ENCODE peak calls at places on chromosome 1, in nine cellular contexts. One of them, this sample, is unnamed.

GRCh38 chr1:201756411-201756810 is 72.5 kb upstream of the IPO9 start:
- DNase-seq in NCI-H510A treated with DMSO at 0.1 percent for 48 hours: no peak
- DNase-seq in caudate nucleus: no peak
- DNase-seq in activated T-cell treated with anti-CD3 and anti-CD28 coated beads, Interleukin-2, amount 50 U/mL, for 48 hours: no peak
- DNase-seq in stimulated activated CD8-positive, alpha-beta memory T cell treated with anti-CD3 and anti-CD28 coated beads, Interleukin-15, amount 100 ng/mL, for 4 hours: no peak
- DNase-seq in stimulated activated CD4-positive, alpha-beta T cell treated with anti-CD3 and anti-CD28 coated beads, Interleukin-2, amount 100 ng/mL, for 48 hours: no peak
- DNase-seq in activated T-helper 2 cell treated with anti-CD3 and anti-CD28 coated beads, Interferon-gamma antibody, Interleukin-2, Interleukin-4, amounts not matched to agents 10 μg/mL and 5 μg/mL and 100 μg/mL, durations not matched to agents 14 hours and 24 hours and 36 hours: no peak
- DNase-seq in germinal center: no peak
- DNase-seq in GM13976: no peak
- DNase-seq in this sample: no peak

GRCh38 chr1:198734323-198735008 is 95.6 kb downstream of the PTPRC start:
- DNase-seq in germinal center: no peak
- DNase-seq in stimulated activated CD8-positive, alpha-beta memory T cell treated with anti-CD3 and anti-CD28 coated beads, Interleukin-15, amount 100 ng/mL, for 4 hours: no peak
- DNase-seq in GM13976: no peak
- DNase-seq in NCI-H510A treated with DMSO at 0.1 percent for 48 hours: no peak
- DNase-seq in activated T-helper 2 cell treated with anti-CD3 and anti-CD28 coated beads, Interferon-gamma antibody, Interleukin-2, Interleukin-4, amounts not matched to agents 10 μg/mL and 5 μg/mL and 100 μg/mL, durations not matched to agents 14 hours and 24 hours and 36 hours: no peak
- DNase-seq in stimulated activated CD4-positive, alpha-beta T cell treated with anti-CD3 and anti-CD28 coated beads, Interleukin-2, amount 100 ng/mL, for 48 hours: no peak
- DNase-seq in activated T-cell treated with anti-CD3 and anti-CD28 coated beads, Interleukin-2, amount 50 U/mL, for 48 hours: no peak
- DNase-seq in caudate nucleus: no peak
- DNase-seq in this sample: no peak

GRCh38 chr1:159919236-159919865 is 6.0 kb downstream of the TAGLN2 start:
- DNase-seq in stimulated activated CD4-positive, alpha-beta T cell treated with anti-CD3 and anti-CD28 coated beads, Interleukin-2, amount 100 ng/mL, for 48 hours: no peak
- DNase-seq in activated T-cell treated with anti-CD3 and anti-CD28 coated beads, Interleukin-2, amount 50 U/mL, for 48 hours: no peak
- DNase-seq in caudate nucleus: no peak
- DNase-seq in activated T-helper 2 cell treated with anti-CD3 and anti-CD28 coated beads, Interferon-gamma antibody, Interleukin-2, Interleukin-4, amounts not matched to agents 10 μg/mL and 5 μg/mL and 100 μg/mL, durations not matched to agents 14 hours and 24 hours and 36 hours: no peak
- DNase-seq in stimulated activated CD8-positive, alpha-beta memory T cell treated with anti-CD3 and anti-CD28 coated beads, Interleukin-15, amount 100 ng/mL, for 4 hours: no peak
- DNase-seq in germinal center: no peak
- DNase-seq in NCI-H510A treated with DMSO at 0.1 percent for 48 hours: no peak
- DNase-seq in GM13976: no peak
- DNase-seq in this sample: no peak

GRCh38 chr1:102897537-102897936 is 210.8 kb downstream of the COL11A1 start:
- DNase-seq in caudate nucleus: no peak
- DNase-seq in GM13976: no peak
- DNase-seq in activated T-helper 2 cell treated with anti-CD3 and anti-CD28 coated beads, Interferon-gamma antibody, Interleukin-2, Interleukin-4, amounts not matched to agents 10 μg/mL and 5 μg/mL and 100 μg/mL, durations not matched to agents 14 hours and 24 hours and 36 hours: no peak
- DNase-seq in germinal center: no peak
- DNase-seq in NCI-H510A treated with DMSO at 0.1 percent for 48 hours: no peak
- DNase-seq in activated T-cell treated with anti-CD3 and anti-CD28 coated beads, Interleukin-2, amount 50 U/mL, for 48 hours: no peak
- DNase-seq in stimulated activated CD4-positive, alpha-beta T cell treated with anti-CD3 and anti-CD28 coated beads, Interleukin-2, amount 100 ng/mL, for 48 hours: no peak
- DNase-seq in stimulated activated CD8-positive, alpha-beta memory T cell treated with anti-CD3 and anti-CD28 coated beads, Interleukin-15, amount 100 ng/mL, for 4 hours: no peak
- DNase-seq in this sample: no peak

GRCh38 chr1:44019398-44020044 is 11.7 kb downstream of the SLC6A9 start:
- DNase-seq in caudate nucleus: no peak
- DNase-seq in GM13976: no peak
- DNase-seq in activated T-helper 2 cell treated with anti-CD3 and anti-CD28 coated beads, Interferon-gamma antibody, Interleukin-2, Interleukin-4, amounts not matched to agents 10 μg/mL and 5 μg/mL and 100 μg/mL, durations not matched to agents 14 hours and 24 hours and 36 hours: no peak
- DNase-seq in NCI-H510A treated with DMSO at 0.1 percent for 48 hours: no peak
- DNase-seq in stimulated activated CD4-positive, alpha-beta T cell treated with anti-CD3 and anti-CD28 coated beads, Interleukin-2, amount 100 ng/mL, for 48 hours: no peak
- DNase-seq in germinal center: no peak
- DNase-seq in stimulated activated CD8-positive, alpha-beta memory T cell treated with anti-CD3 and anti-CD28 coated beads, Interleukin-15, amount 100 ng/mL, for 4 hours: no peak
- DNase-seq in activated T-cell treated with anti-CD3 and anti-CD28 coated beads, Interleukin-2, amount 50 U/mL, for 48 hours: no peak
- DNase-seq in this sample: no peak

GRCh38 chr1:174408142-174408541 is 39.6 kb upstream of the GPR52 start:
- DNase-seq in stimulated activated CD8-positive, alpha-beta memory T cell treated with anti-CD3 and anti-CD28 coated beads, Interleukin-15, amount 100 ng/mL, for 4 hours: no peak
- DNase-seq in caudate nucleus: no peak
- DNase-seq in stimulated activated CD4-positive, alpha-beta T cell treated with anti-CD3 and anti-CD28 coated beads, Interleukin-2, amount 100 ng/mL, for 48 hours: no peak
- DNase-seq in activated T-helper 2 cell treated with anti-CD3 and anti-CD28 coated beads, Interferon-gamma antibody, Interleukin-2, Interleukin-4, amounts not matched to agents 10 μg/mL and 5 μg/mL and 100 μg/mL, durations not matched to agents 14 hours and 24 hours and 36 hours: no peak
- DNase-seq in germinal center: no peak
- DNase-seq in activated T-cell treated with anti-CD3 and anti-CD28 coated beads, Interleukin-2, amount 50 U/mL, for 48 hours: no peak
- DNase-seq in NCI-H510A treated with DMSO at 0.1 percent for 48 hours: no peak
- DNase-seq in GM13976: no peak
- DNase-seq in this sample: no peak

GRCh38 chr1:51950701-51951100 is 39.8 kb downstream of the RAB3B start:
- DNase-seq in germinal center: no peak
- DNase-seq in activated T-cell treated with anti-CD3 and anti-CD28 coated beads, Interleukin-2, amount 50 U/mL, for 48 hours: no peak
- DNase-seq in stimulated activated CD8-positive, alpha-beta memory T cell treated with anti-CD3 and anti-CD28 coated beads, Interleukin-15, amount 100 ng/mL, for 4 hours: no peak
- DNase-seq in stimulated activated CD4-positive, alpha-beta T cell treated with anti-CD3 and anti-CD28 coated beads, Interleukin-2, amount 100 ng/mL, for 48 hours: no peak
- DNase-seq in activated T-helper 2 cell treated with anti-CD3 and anti-CD28 coated beads, Interferon-gamma antibody, Interleukin-2, Interleukin-4, amounts not matched to agents 10 μg/mL and 5 μg/mL and 100 μg/mL, durations not matched to agents 14 hours and 24 hours and 36 hours: no peak
- DNase-seq in GM13976: no peak
- DNase-seq in NCI-H510A treated with DMSO at 0.1 percent for 48 hours: no peak
- DNase-seq in caudate nucleus: no peak
- DNase-seq in this sample: no peak

GRCh38 chr1:92921031-92922023 is 39.9 kb downstream of the DIPK1A start:
- DNase-seq in stimulated activated CD4-positive, alpha-beta T cell treated with anti-CD3 and anti-CD28 coated beads, Interleukin-2, amount 100 ng/mL, for 48 hours: no peak
- DNase-seq in NCI-H510A treated with DMSO at 0.1 percent for 48 hours: no peak
- DNase-seq in GM13976: no peak
- DNase-seq in stimulated activated CD8-positive, alpha-beta memory T cell treated with anti-CD3 and anti-CD28 coated beads, Interleukin-15, amount 100 ng/mL, for 4 hours: no peak
- DNase-seq in caudate nucleus: no peak
- DNase-seq in activated T-helper 2 cell treated with anti-CD3 and anti-CD28 coated beads, Interferon-gamma antibody, Interleukin-2, Interleukin-4, amounts not matched to agents 10 μg/mL and 5 μg/mL and 100 μg/mL, durations not matched to agents 14 hours and 24 hours and 36 hours: no peak
- DNase-seq in activated T-cell treated with anti-CD3 and anti-CD28 coated beads, Interleukin-2, amount 50 U/mL, for 48 hours: no peak
- DNase-seq in germinal center: no peak
- DNase-seq in this sample: no peak

GRCh38 chr1:153430561-153430960 is 14.2 kb downstream of the S100A7A start:
- DNase-seq in stimulated activated CD4-positive, alpha-beta T cell treated with anti-CD3 and anti-CD28 coated beads, Interleukin-2, amount 100 ng/mL, for 48 hours: no peak
- DNase-seq in activated T-cell treated with anti-CD3 and anti-CD28 coated beads, Interleukin-2, amount 50 U/mL, for 48 hours: no peak
- DNase-seq in germinal center: no peak
- DNase-seq in activated T-helper 2 cell treated with anti-CD3 and anti-CD28 coated beads, Interferon-gamma antibody, Interleukin-2, Interleukin-4, amounts not matched to agents 10 μg/mL and 5 μg/mL and 100 μg/mL, durations not matched to agents 14 hours and 24 hours and 36 hours: no peak
- DNase-seq in NCI-H510A treated with DMSO at 0.1 percent for 48 hours: no peak
- DNase-seq in GM13976: no peak
- DNase-seq in caudate nucleus: no peak
- DNase-seq in stimulated activated CD8-positive, alpha-beta memory T cell treated with anti-CD3 and anti-CD28 coated beads, Interleukin-15, amount 100 ng/mL, for 4 hours: no peak
- DNase-seq in this sample: no peak

GRCh38 chr1:12616709-12617373 is 1.2 kb downstream of the DHRS3 start:
- DNase-seq in NCI-H510A treated with DMSO at 0.1 percent for 48 hours: no peak
- DNase-seq in stimulated activated CD8-positive, alpha-beta memory T cell treated with anti-CD3 and anti-CD28 coated beads, Interleukin-15, amount 100 ng/mL, for 4 hours: no peak
- DNase-seq in activated T-helper 2 cell treated with anti-CD3 and anti-CD28 coated beads, Interferon-gamma antibody, Interleukin-2, Interleukin-4, amounts not matched to agents 10 μg/mL and 5 μg/mL and 100 μg/mL, durations not matched to agents 14 hours and 24 hours and 36 hours: peak
- DNase-seq in GM13976: no peak
- DNase-seq in caudate nucleus: no peak
- DNase-seq in germinal center: no peak
- DNase-seq in stimulated activated CD4-positive, alpha-beta T cell treated with anti-CD3 and anti-CD28 coated beads, Interleukin-2, amount 100 ng/mL, for 48 hours: peak
- DNase-seq in activated T-cell treated with anti-CD3 and anti-CD28 coated beads, Interleukin-2, amount 50 U/mL, for 48 hours: peak
- DNase-seq in this sample: peak

GRCh38 chr1:9198538-9199361 is 35.8 kb upstream of the H6PD start:
- DNase-seq in stimulated activated CD4-positive, alpha-beta T cell treated with anti-CD3 and anti-CD28 coated beads, Interleukin-2, amount 100 ng/mL, for 48 hours: no peak
- DNase-seq in activated T-cell treated with anti-CD3 and anti-CD28 coated beads, Interleukin-2, amount 50 U/mL, for 48 hours: peak
- DNase-seq in NCI-H510A treated with DMSO at 0.1 percent for 48 hours: peak
- DNase-seq in GM13976: no peak
- DNase-seq in activated T-helper 2 cell treated with anti-CD3 and anti-CD28 coated beads, Interferon-gamma antibody, Interleukin-2, Interleukin-4, amounts not matched to agents 10 μg/mL and 5 μg/mL and 100 μg/mL, durations not matched to agents 14 hours and 24 hours and 36 hours: no peak
- DNase-seq in stimulated activated CD8-positive, alpha-beta memory T cell treated with anti-CD3 and anti-CD28 coated beads, Interleukin-15, amount 100 ng/mL, for 4 hours: no peak
- DNase-seq in caudate nucleus: no peak
- DNase-seq in germinal center: no peak
- DNase-seq in this sample: no peak

GRCh38 chr1:203673550-203674411 is 47.1 kb downstream of the ATP2B4 start:
- DNase-seq in stimulated activated CD8-positive, alpha-beta memory T cell treated with anti-CD3 and anti-CD28 coated beads, Interleukin-15, amount 100 ng/mL, for 4 hours: peak
- DNase-seq in GM13976: peak
- DNase-seq in activated T-helper 2 cell treated with anti-CD3 and anti-CD28 coated beads, Interferon-gamma antibody, Interleukin-2, Interleukin-4, amounts not matched to agents 10 μg/mL and 5 μg/mL and 100 μg/mL, durations not matched to agents 14 hours and 24 hours and 36 hours: peak
- DNase-seq in stimulated activated CD4-positive, alpha-beta T cell treated with anti-CD3 and anti-CD28 coated beads, Interleukin-2, amount 100 ng/mL, for 48 hours: peak
- DNase-seq in caudate nucleus: no peak
- DNase-seq in activated T-cell treated with anti-CD3 and anti-CD28 coated beads, Interleukin-2, amount 50 U/mL, for 48 hours: peak
- DNase-seq in NCI-H510A treated with DMSO at 0.1 percent for 48 hours: no peak
- DNase-seq in germinal center: peak
- DNase-seq in this sample: peak

GRCh38 chr1:117836069-117836468 is 93.4 kb downstream of the GDAP2 start:
- DNase-seq in stimulated activated CD4-positive, alpha-beta T cell treated with anti-CD3 and anti-CD28 coated beads, Interleukin-2, amount 100 ng/mL, for 48 hours: no peak
- DNase-seq in activated T-cell treated with anti-CD3 and anti-CD28 coated beads, Interleukin-2, amount 50 U/mL, for 48 hours: no peak
- DNase-seq in NCI-H510A treated with DMSO at 0.1 percent for 48 hours: no peak
- DNase-seq in caudate nucleus: no peak
- DNase-seq in germinal center: no peak
- DNase-seq in activated T-helper 2 cell treated with anti-CD3 and anti-CD28 coated beads, Interferon-gamma antibody, Interleukin-2, Interleukin-4, amounts not matched to agents 10 μg/mL and 5 μg/mL and 100 μg/mL, durations not matched to agents 14 hours and 24 hours and 36 hours: no peak
- DNase-seq in GM13976: peak
- DNase-seq in stimulated activated CD8-positive, alpha-beta memory T cell treated with anti-CD3 and anti-CD28 coated beads, Interleukin-15, amount 100 ng/mL, for 4 hours: no peak
- DNase-seq in this sample: no peak